ENCODE peak calls at places on chromosomes 4 and X, in seven cellular contexts. Z is activated gamma-delta T cell treated with Interleukin-2 at 50 U/mL for 16 hours, K is lung, Q is head of caudate nucleus, U is mesenchymal stem cell, O is endothelial cell, R is OCI-LY7. D is an unnamed sample.

GRCh38 chrX:85994228-85994627 is 53.1 kb downstream of the CHM start:
- DNase-seq in O (no peak), Q (no peak), K (no peak), U (peak; percentile 22), R (no peak), Z (no peak), D (no peak)

GRCh38 chr4:168585168-168586091 is 88.6 kb downstream of the PALLD start:
- DNase-seq in Z (no peak), R (peak; percentile 4), O (peak; percentile 76), U (peak; percentile 82), K (peak; percentile 80), Q (peak; percentile 59), D (peak; percentile 72)

GRCh38 chr4:98938386-98938785 is 9.5 kb upstream of the EIF4E start:
- DNase-seq in Z (no peak), Q (no peak), U (peak; percentile 56), O (no peak), K (no peak), R (no peak), D (no peak)

GRCh38 chrX:31658360-31658759 is 586.5 kb upstream of the FTHL17 start:
- DNase-seq in R (peak; percentile 31), Q (no peak), K (no peak), Z (no peak), U (peak; percentile 29), O (no peak), D (no peak)

GRCh38 chrX:39930777-39931553 is 166.8 kb downstream of the BCOR start:
- DNase-seq in O (no peak), Z (no peak), K (no peak), Q (no peak), R (no peak), U (no peak), D (no peak)

GRCh38 chrX:155666741-155667140 is 54.0 kb upstream of the TMLHE start:
- DNase-seq in K (no peak), Q (no peak), O (no peak), Z (no peak), U (no peak), R (no peak), D (no peak)

GRCh38 chr4:17574206-17574605 is 2.8 kb upstream of the LAP3 start:
- DNase-seq in Z (no peak), O (no peak), K (no peak), U (no peak), Q (no peak), R (no peak), D (no peak)

GRCh38 chr4:74088396-74088795 is 10.6 kb downstream of the CXCL2 start:
- DNase-seq in O (no peak), U (no peak), Q (no peak), K (no peak), Z (no peak), R (no peak), D (no peak)

GRCh38 chr4:8039290-8039689 is 99.6 kb upstream of the AFAP1 start:
- DNase-seq in R (no peak), Q (peak; percentile 53), Z (no peak), O (peak; percentile 37), K (no peak), U (no peak), D (no peak)

GRCh38 chr4:32994956-32995849 is 2275.0 kb downstream of the PCDH7 start:
- DNase-seq in R (no peak), K (no peak), Z (no peak), U (no peak), O (no peak), Q (no peak), D (no peak)

GRCh38 chr4:20698382-20698781 is 1.9 kb upstream of the PACRGL start:
- DNase-seq in U (peak; percentile 11), Q (peak; percentile 7), K (no peak), Z (no peak), O (no peak), R (no peak), D (no peak)

GRCh38 chr4:93710101-93710846 is 118.3 kb upstream of the ATOH1 start:
- DNase-seq in R (no peak), O (peak; percentile 18), Q (no peak), K (peak; percentile 31), Z (no peak), U (no peak), D (no peak)

GRCh38 chr4:113953888-113954287 is 25.6 kb downstream of the ARSJ start:
- DNase-seq in U (no peak), R (no peak), K (no peak), Z (no peak), O (no peak), Q (no peak), D (no peak)

GRCh38 chrX:55521687-55522086 is 32.0 kb upstream of the USP51 start:
- DNase-seq in K (no peak), Z (no peak), Q (no peak), O (no peak), R (no peak), U (no peak), D (no peak)

GRCh38 chr4:185781555-185782215 is 30.3 kb downstream of the SORBS2 start:
- DNase-seq in R (no peak), O (no peak), Z (no peak), Q (no peak), U (no peak), K (no peak), D (no peak)

GRCh38 chr4:153773236-153773690 is 13.4 kb upstream of the RNF175 start:
- DNase-seq in K (no peak), Z (no peak), Q (no peak), R (no peak), O (no peak), U (peak; percentile 24), D (no peak)

GRCh38 chr4:185039508-185040273 is 21.4 kb downstream of the HELT start:
- DNase-seq in Q (peak; percentile 30), Z (peak; percentile 41), R (peak; percentile 80), U (peak; percentile 56), K (peak; percentile 67), O (peak; percentile 57), D (peak; percentile 55)

GRCh38 chrX:103063918-103064434 is at the start of gene BEX1:
- DNase-seq in Z (no peak), K (no peak), O (peak; percentile 33), Q (peak; percentile 91), U (peak; percentile 0), R (no peak), D (no peak)

GRCh38 chr4:169045862-169046584 is 36.0 kb upstream of the CBR4 start:
- DNase-seq in K (no peak), R (no peak), U (no peak), O (no peak), Q (no peak), Z (no peak), D (no peak)

GRCh38 chrX:15349046-15349445 is 13.7 kb upstream of the PIGA start:
- DNase-seq in Z (no peak), Q (peak; percentile 3), O (peak; percentile 41), R (peak; percentile 61), K (no peak), U (peak; percentile 62), D (peak; percentile 46)

GRCh38 chr4:146648384-146648783 is 9.7 kb downstream of the POU4F2 start:
- DNase-seq in K (no peak), O (no peak), R (no peak), Z (no peak), Q (no peak), U (no peak), D (no peak)

GRCh38 chr4:69617083-69617694 is 22.3 kb downstream of the UGT2A2 start:
- DNase-seq in Z (no peak), K (no peak), Q (peak; percentile 4), U (peak; percentile 58), O (peak; percentile 30), R (peak; percentile 7), D (no peak)

GRCh38 chrX:72027914-72028307 is 103.8 kb downstream of the RTL5 start:
- DNase-seq in Q (no peak), K (peak; percentile 16), U (no peak), Z (no peak), O (no peak), R (no peak), D (peak; percentile 25)

GRCh38 chrX:140354431-140355120 is 150.3 kb downstream of the SOX3 start:
- DNase-seq in Q (no peak), R (no peak), Z (no peak), K (no peak), U (no peak), O (no peak), D (no peak)

GRCh38 chr4:72383439-72383838 is 185.6 kb downstream of the ADAMTS3 start:
- DNase-seq in Q (no peak), Z (no peak), O (no peak), R (no peak), U (peak; percentile 28), K (no peak), D (no peak)

GRCh38 chrX:151981129-151981528 is 6.7 kb upstream of the GABRE start:
- DNase-seq in Q (no peak), K (no peak), O (no peak), Z (no peak), R (no peak), U (peak; percentile 13), D (no peak)

GRCh38 chr4:168128601-168129000 is 36.3 kb downstream of the ANXA10 start:
- DNase-seq in R (no peak), O (no peak), K (no peak), U (no peak), Z (no peak), Q (no peak), D (no peak)

GRCh38 chr4:187118731-187119130 is 395.1 kb upstream of the FAT1 start:
- DNase-seq in Q (no peak), U (peak; percentile 2), Z (no peak), K (no peak), R (no peak), O (no peak), D (no peak)

GRCh38 chr4:184778325-184778724 is 44.4 kb upstream of the CENPU start:
- DNase-seq in O (no peak), K (no peak), Q (no peak), U (no peak), R (no peak), Z (no peak), D (no peak)

GRCh38 chrX:29797156-29797555 is 418.2 kb upstream of the MAGEB2 start:
- DNase-seq in R (no peak), U (no peak), K (no peak), O (no peak), Q (no peak), Z (no peak), D (no peak)

GRCh38 chr4:64721106-64721505 is 311.9 kb upstream of the TECRL start:
- DNase-seq in Z (no peak), U (no peak), K (no peak), Q (no peak), R (no peak), O (no peak), D (no peak)

GRCh38 chrX:77444075-77444474 is 3.1 kb upstream of the FGF16 start:
- DNase-seq in Z (no peak), R (no peak), K (no peak), O (no peak), U (no peak), Q (no peak), D (no peak)

GRCh38 chr4:187606581-187606980 is 389.0 kb upstream of the ZFP42 start:
- DNase-seq in Q (no peak), K (no peak), O (peak; percentile 48), R (peak; percentile 49), U (peak; percentile 63), Z (no peak), D (no peak)

GRCh38 chrX:125205084-125205917 is 114.4 kb upstream of the TEX13C start:
- DNase-seq in R (no peak), K (peak; percentile 34), Q (peak; percentile 66), O (peak; percentile 63), Z (peak; percentile 5), U (peak; percentile 54), D (peak; percentile 45)